ENCODE peak calls at places on chromosomes 13 and 19, in eight cellular contexts. One of them, this sample, is unnamed.

GRCh38 chr13:100088282-100088647 is 628 bp upstream of the PCCA start:
- DNase-seq in testis: no peak
- DNase-seq in nephron progenitor cell: peak
- DNase-seq in AG04450: no peak
- DNase-seq in psoas muscle: no peak
- DNase-seq in left lung: no peak
- DNase-seq in AG10803: no peak
- DNase-seq in left ventricle myocardium inferior: no peak
- DNase-seq in this sample: no peak

GRCh38 chr13:42101821-42102580 is 53.6 kb downstream of the DGKH start:
- DNase-seq in testis: no peak
- DNase-seq in nephron progenitor cell: no peak
- DNase-seq in AG04450: no peak
- DNase-seq in psoas muscle: no peak
- DNase-seq in left lung: no peak
- DNase-seq in AG10803: no peak
- DNase-seq in left ventricle myocardium inferior: peak
- DNase-seq in this sample: no peak

GRCh38 chr13:113322890-113323651 is 26.0 kb downstream of the LAMP1 start:
- DNase-seq in testis: no peak
- DNase-seq in nephron progenitor cell: no peak
- DNase-seq in AG04450: no peak
- DNase-seq in psoas muscle: no peak
- DNase-seq in left lung: no peak
- DNase-seq in AG10803: no peak
- DNase-seq in left ventricle myocardium inferior: no peak
- DNase-seq in this sample: no peak

GRCh38 chr13:106291006-106291405 is 244.5 kb downstream of the EFNB2 start:
- DNase-seq in testis: no peak
- DNase-seq in nephron progenitor cell: no peak
- DNase-seq in AG04450: no peak
- DNase-seq in psoas muscle: no peak
- DNase-seq in left lung: no peak
- DNase-seq in AG10803: peak
- DNase-seq in left ventricle myocardium inferior: no peak
- DNase-seq in this sample: no peak

GRCh38 chr13:97191615-97192014 is 30.5 kb upstream of the MBNL2 start:
- DNase-seq in testis: no peak
- DNase-seq in nephron progenitor cell: no peak
- DNase-seq in AG04450: no peak
- DNase-seq in psoas muscle: no peak
- DNase-seq in left lung: no peak
- DNase-seq in AG10803: no peak
- DNase-seq in left ventricle myocardium inferior: no peak
- DNase-seq in this sample: no peak

GRCh38 chr13:26707122-26708006 is 53.2 kb downstream of the GPR12 start:
- DNase-seq in testis: peak
- DNase-seq in nephron progenitor cell: peak
- DNase-seq in AG04450: peak
- DNase-seq in psoas muscle: no peak
- DNase-seq in left lung: no peak
- DNase-seq in AG10803: peak
- DNase-seq in left ventricle myocardium inferior: no peak
- DNase-seq in this sample: no peak

GRCh38 chr19:54668353-54668752 is 5.6 kb downstream of the LILRB4 start:
- DNase-seq in testis: no peak
- DNase-seq in nephron progenitor cell: no peak
- DNase-seq in AG04450: no peak
- DNase-seq in psoas muscle: no peak
- DNase-seq in left lung: no peak
- DNase-seq in AG10803: no peak
- DNase-seq in left ventricle myocardium inferior: no peak
- DNase-seq in this sample: no peak

GRCh38 chr19:37251308-37252229 is 33.6 kb downstream of the ZNF383 start:
- DNase-seq in testis: peak
- DNase-seq in nephron progenitor cell: no peak
- DNase-seq in AG04450: peak
- DNase-seq in psoas muscle: peak
- DNase-seq in left lung: peak
- DNase-seq in AG10803: peak
- DNase-seq in left ventricle myocardium inferior: peak
- DNase-seq in this sample: no peak

GRCh38 chr13:95154441-95154886 is 146.8 kb downstream of the ABCC4 start:
- DNase-seq in testis: no peak
- DNase-seq in nephron progenitor cell: no peak
- DNase-seq in AG04450: no peak
- DNase-seq in psoas muscle: no peak
- DNase-seq in left lung: no peak
- DNase-seq in AG10803: peak
- DNase-seq in left ventricle myocardium inferior: no peak
- DNase-seq in this sample: no peak

GRCh38 chr13:74187564-74187963 is 53.4 kb upstream of the KLF12 start:
- DNase-seq in testis: no peak
- DNase-seq in nephron progenitor cell: no peak
- DNase-seq in AG04450: no peak
- DNase-seq in psoas muscle: no peak
- DNase-seq in left lung: no peak
- DNase-seq in AG10803: peak
- DNase-seq in left ventricle myocardium inferior: no peak
- DNase-seq in this sample: no peak

GRCh38 chr19:7177926-7178325 is 108.4 kb downstream of the ZNF557 start:
- DNase-seq in testis: no peak
- DNase-seq in nephron progenitor cell: no peak
- DNase-seq in AG04450: no peak
- DNase-seq in psoas muscle: no peak
- DNase-seq in left lung: no peak
- DNase-seq in AG10803: peak
- DNase-seq in left ventricle myocardium inferior: no peak
- DNase-seq in this sample: no peak

GRCh38 chr13:80577951-80578670 is 237.2 kb upstream of the SPRY2 start:
- DNase-seq in testis: no peak
- DNase-seq in nephron progenitor cell: no peak
- DNase-seq in AG04450: no peak
- DNase-seq in psoas muscle: peak
- DNase-seq in left lung: no peak
- DNase-seq in AG10803: no peak
- DNase-seq in left ventricle myocardium inferior: no peak
- DNase-seq in this sample: peak

GRCh38 chr19:45515081-45515624 is 7.9 kb downstream of the VASP start:
- DNase-seq in testis: no peak
- DNase-seq in nephron progenitor cell: no peak
- DNase-seq in AG04450: no peak
- DNase-seq in psoas muscle: peak
- DNase-seq in left lung: peak
- DNase-seq in AG10803: no peak
- DNase-seq in left ventricle myocardium inferior: peak
- DNase-seq in this sample: no peak

GRCh38 chr13:77827350-77827749 is 91.3 kb downstream of the EDNRB start:
- DNase-seq in testis: peak
- DNase-seq in nephron progenitor cell: no peak
- DNase-seq in AG04450: no peak
- DNase-seq in psoas muscle: no peak
- DNase-seq in left lung: no peak
- DNase-seq in AG10803: no peak
- DNase-seq in left ventricle myocardium inferior: peak
- DNase-seq in this sample: no peak

GRCh38 chr19:16285769-16286564 is 38.7 kb upstream of the KLF2 start:
- DNase-seq in testis: peak
- DNase-seq in nephron progenitor cell: peak
- DNase-seq in AG04450: no peak
- DNase-seq in psoas muscle: no peak
- DNase-seq in left lung: no peak
- DNase-seq in AG10803: no peak
- DNase-seq in left ventricle myocardium inferior: no peak
- DNase-seq in this sample: no peak

GRCh38 chr13:113418722-113419049 is 34.6 kb downstream of the ADPRHL1 start:
- DNase-seq in testis: no peak
- DNase-seq in nephron progenitor cell: no peak
- DNase-seq in AG04450: no peak
- DNase-seq in psoas muscle: no peak
- DNase-seq in left lung: no peak
- DNase-seq in AG10803: no peak
- DNase-seq in left ventricle myocardium inferior: no peak
- DNase-seq in this sample: no peak

GRCh38 chr13:113273856-113274590 is 23.0 kb upstream of the LAMP1 start:
- DNase-seq in testis: no peak
- DNase-seq in nephron progenitor cell: no peak
- DNase-seq in AG04450: no peak
- DNase-seq in psoas muscle: no peak
- DNase-seq in left lung: peak
- DNase-seq in AG10803: peak
- DNase-seq in left ventricle myocardium inferior: no peak
- DNase-seq in this sample: no peak

GRCh38 chr13:26219726-26220125 is 2.4 kb downstream of the RNF6 start:
- DNase-seq in testis: no peak
- DNase-seq in nephron progenitor cell: no peak
- DNase-seq in AG04450: no peak
- DNase-seq in psoas muscle: no peak
- DNase-seq in left lung: no peak
- DNase-seq in AG10803: peak
- DNase-seq in left ventricle myocardium inferior: no peak
- DNase-seq in this sample: no peak

GRCh38 chr19:47652285-47652684 is 43.4 kb downstream of the BICRA start:
- DNase-seq in testis: no peak
- DNase-seq in nephron progenitor cell: no peak
- DNase-seq in AG04450: no peak
- DNase-seq in psoas muscle: no peak
- DNase-seq in left lung: no peak
- DNase-seq in AG10803: no peak
- DNase-seq in left ventricle myocardium inferior: no peak
- DNase-seq in this sample: no peak

GRCh38 chr13:86383151-86383550 is 583.9 kb upstream of the SLITRK6 start:
- DNase-seq in testis: no peak
- DNase-seq in nephron progenitor cell: no peak
- DNase-seq in AG04450: no peak
- DNase-seq in psoas muscle: no peak
- DNase-seq in left lung: no peak
- DNase-seq in AG10803: no peak
- DNase-seq in left ventricle myocardium inferior: no peak
- DNase-seq in this sample: no peak

GRCh38 chr13:78875792-78876580 is 217.0 kb upstream of the OBI1 start:
- DNase-seq in testis: no peak
- DNase-seq in nephron progenitor cell: no peak
- DNase-seq in AG04450: no peak
- DNase-seq in psoas muscle: no peak
- DNase-seq in left lung: no peak
- DNase-seq in AG10803: no peak
- DNase-seq in left ventricle myocardium inferior: no peak
- DNase-seq in this sample: peak

GRCh38 chr13:90091611-90092010 is 1255.9 kb upstream of the MIR17HG start:
- DNase-seq in testis: no peak
- DNase-seq in nephron progenitor cell: no peak
- DNase-seq in AG04450: no peak
- DNase-seq in psoas muscle: no peak
- DNase-seq in left lung: no peak
- DNase-seq in AG10803: no peak
- DNase-seq in left ventricle myocardium inferior: no peak
- DNase-seq in this sample: no peak

GRCh38 chr19:5914358-5914774 is 312 bp downstream of the CAPS start:
- DNase-seq in testis: no peak
- DNase-seq in nephron progenitor cell: no peak
- DNase-seq in AG04450: no peak
- DNase-seq in psoas muscle: no peak
- DNase-seq in left lung: no peak
- DNase-seq in AG10803: no peak
- DNase-seq in left ventricle myocardium inferior: no peak
- DNase-seq in this sample: peak

GRCh38 chr19:3653865-3654513 is 27.4 kb upstream of the CACTIN start:
- DNase-seq in testis: no peak
- DNase-seq in nephron progenitor cell: no peak
- DNase-seq in AG04450: no peak
- DNase-seq in psoas muscle: no peak
- DNase-seq in left lung: no peak
- DNase-seq in AG10803: no peak
- DNase-seq in left ventricle myocardium inferior: no peak
- DNase-seq in this sample: no peak
- TF ChIP-seq CTCF in testis: no peak
- TF ChIP-seq CTCF in nephron progenitor cell: no peak
- TF ChIP-seq CTCF in AG04450: no peak
- TF ChIP-seq CTCF in psoas muscle: no peak
- TF ChIP-seq CTCF in left lung: no peak
- TF ChIP-seq CTCF in AG10803: peak
- TF ChIP-seq CTCF in left ventricle myocardium inferior: no peak
- TF ChIP-seq CTCF in this sample: peak

GRCh38 chr13:28117689-28118377 is 17.5 kb upstream of the FLT3 start:
- DNase-seq in testis: peak
- DNase-seq in nephron progenitor cell: no peak
- DNase-seq in AG04450: no peak
- DNase-seq in psoas muscle: no peak
- DNase-seq in left lung: peak
- DNase-seq in AG10803: no peak
- DNase-seq in left ventricle myocardium inferior: peak
- DNase-seq in this sample: no peak
- TF ChIP-seq CTCF in testis: no peak
- TF ChIP-seq CTCF in nephron progenitor cell: no peak
- TF ChIP-seq CTCF in AG04450: no peak
- TF ChIP-seq CTCF in psoas muscle: no peak
- TF ChIP-seq CTCF in left lung: no peak
- TF ChIP-seq CTCF in AG10803: no peak
- TF ChIP-seq CTCF in left ventricle myocardium inferior: no peak
- TF ChIP-seq CTCF in this sample: no peak

DNA sequence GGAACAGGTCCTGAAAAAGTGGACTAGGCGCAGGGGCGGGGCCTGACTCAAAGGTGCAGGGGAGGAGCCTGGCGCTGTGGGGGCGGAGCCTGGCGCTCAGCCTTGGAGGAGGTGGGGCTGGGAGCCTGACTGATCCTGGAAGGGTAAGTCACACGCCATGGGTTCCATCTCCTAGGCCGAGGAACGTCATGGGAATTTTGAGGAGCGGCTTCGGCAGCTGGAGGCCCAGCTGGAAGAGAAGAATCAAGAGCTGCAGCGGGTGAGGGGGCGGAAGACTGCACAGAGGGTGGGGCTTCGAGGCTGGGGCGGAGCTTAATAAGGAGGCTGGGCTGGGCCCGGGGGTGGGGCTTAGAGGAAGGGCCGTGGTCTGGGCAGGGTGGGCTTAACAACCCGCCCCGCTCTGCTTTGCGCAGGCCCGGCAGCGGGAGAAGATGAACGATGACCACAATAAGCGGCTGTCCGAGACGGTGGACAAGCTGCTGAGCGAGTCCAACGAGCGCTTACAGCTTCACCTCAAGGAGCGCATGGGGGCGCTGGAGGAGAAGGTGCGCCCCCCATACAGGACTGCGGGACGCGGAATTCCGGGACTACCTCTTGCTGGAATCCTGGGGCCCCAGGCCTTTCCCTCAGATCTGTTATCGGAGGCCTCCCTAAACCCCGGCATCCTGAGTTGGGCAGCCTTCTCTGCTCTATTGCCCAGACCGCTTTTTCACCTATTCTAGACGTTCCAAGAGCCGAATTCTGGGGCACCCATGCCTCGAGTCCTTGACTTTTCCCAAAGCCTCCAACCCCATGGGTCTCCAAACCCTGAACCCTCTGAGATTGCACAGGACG is 14.5 kb downstream of the PPFIA3 start:
- DNase-seq in testis: peak
- DNase-seq in nephron progenitor cell: no peak
- DNase-seq in AG04450: no peak
- DNase-seq in psoas muscle: peak
- DNase-seq in left lung: peak
- DNase-seq in AG10803: peak
- DNase-seq in left ventricle myocardium inferior: peak
- DNase-seq in this sample: no peak
- TF ChIP-seq CTCF in testis: no peak
- TF ChIP-seq CTCF in nephron progenitor cell: no peak
- TF ChIP-seq CTCF in AG04450: peak
- TF ChIP-seq CTCF in psoas muscle: no peak
- TF ChIP-seq CTCF in left lung: no peak
- TF ChIP-seq CTCF in AG10803: no peak
- TF ChIP-seq CTCF in left ventricle myocardium inferior: no peak
- TF ChIP-seq CTCF in this sample: no peak

GRCh38 chr19:52248256-52248655 is 21.1 kb upstream of the ZNF766 start:
- DNase-seq in testis: peak
- DNase-seq in nephron progenitor cell: peak
- DNase-seq in AG04450: no peak
- DNase-seq in psoas muscle: peak
- DNase-seq in left lung: no peak
- DNase-seq in AG10803: peak
- DNase-seq in left ventricle myocardium inferior: peak
- DNase-seq in this sample: no peak
- TF ChIP-seq CTCF in testis: peak
- TF ChIP-seq CTCF in nephron progenitor cell: peak
- TF ChIP-seq CTCF in AG04450: peak
- TF ChIP-seq CTCF in psoas muscle: peak
- TF ChIP-seq CTCF in left lung: peak
- TF ChIP-seq CTCF in AG10803: peak
- TF ChIP-seq CTCF in left ventricle myocardium inferior: peak
- TF ChIP-seq CTCF in this sample: peak

This sample was measured in chondrocyte.